ENCODE peak calls at places on chromosome 4, in ten cellular contexts. R, O, M, L, D, K, G, H, I and C are unnamed samples. For H3K27me3, the result is how much of the 10 kb centered on the place peaks cover.

GRCh38 chr4:169906104-169906503 is 120.1 kb downstream of the MFAP3L start:
- DNase-seq in D (no peak), H (no peak), I (no peak), M (no peak), G (no peak), O (no peak), R (no peak), L (no peak), K (no peak), C (no peak)

GRCh38 chr4:87065016-87065415 is 130.2 kb downstream of the AFF1 start:
- DNase-seq in D (no peak), M (no peak), I (no peak), G (no peak), O (no peak), K (no peak), R (no peak), L (no peak), H (no peak), C (no peak)

GRCh38 chr4:59571805-59572430 is 1628.2 kb upstream of the ADGRL3 start:
- DNase-seq in K (no peak), M (no peak), O (no peak), G (no peak), I (no peak), R (no peak), H (no peak), D (no peak), L (no peak), C (no peak)

GRCh38 chr4:149166365-149166764 is 649.3 kb downstream of the IQCM start:
- DNase-seq in H (no peak), K (no peak), I (peak), L (no peak), G (no peak), D (no peak), R (no peak), M (no peak), O (no peak), C (no peak)

GRCh38 chr4:152785639-152786517 is 6.1 kb downstream of the ARFIP1 start:
- DNase-seq in D (no peak), L (no peak), G (no peak), R (no peak), M (no peak), I (no peak), K (no peak), H (no peak), O (no peak), C (no peak)

GRCh38 chr4:20944961-20945360 is 244.7 kb downstream of the PACRGL start:
- DNase-seq in H (no peak), G (no peak), O (no peak), L (no peak), K (no peak), I (no peak), R (no peak), M (no peak), D (no peak), C (peak)

GRCh38 chr4:17165256-17165655 is 266.8 kb upstream of the LDB2 start:
- DNase-seq in I (no peak), H (no peak), O (no peak), D (no peak), M (no peak), K (no peak), G (no peak), R (no peak), L (no peak), C (no peak)

GRCh38 chr4:90159193-90159592 is 32.0 kb downstream of the CCSER1 start:
- DNase-seq in D (no peak), M (no peak), R (no peak), O (no peak), H (no peak), L (no peak), K (no peak), I (no peak), G (no peak), C (peak)

GRCh38 chr4:104868942-104869341 is 277.7 kb upstream of the TET2 start:
- DNase-seq in I (no peak), H (no peak), D (no peak), O (no peak), R (no peak), L (no peak), M (no peak), K (no peak), G (no peak), C (no peak)

GRCh38 chr4:104507112-104507511 is 12.4 kb upstream of the CXXC4 start:
- DNase-seq in L (no peak), M (no peak), R (no peak), I (no peak), D (no peak), O (no peak), G (no peak), K (no peak), H (no peak), C (no peak)

GRCh38 chr4:146244496-146244895 is 30.2 kb downstream of the REELD1 start:
- DNase-seq in H (no peak), I (no peak), G (no peak), R (no peak), L (no peak), M (no peak), O (no peak), K (no peak), D (no peak), C (no peak)

GRCh38 chr4:185965456-185966384 is 103.2 kb upstream of the TLR3 start:
- DNase-seq in G (no peak), M (no peak), K (no peak), L (no peak), I (no peak), R (no peak), H (no peak), O (no peak), D (no peak), C (no peak)

GRCh38 chr4:156948133-156948532 is 23.5 kb downstream of the PDGFC start:
- DNase-seq in L (no peak), R (no peak), K (no peak), M (no peak), I (peak), G (no peak), D (no peak), O (no peak), H (peak), C (no peak)

GRCh38 chr4:66956426-66956825 is 588.9 kb downstream of the CENPC start:
- DNase-seq in D (no peak), K (no peak), G (no peak), H (no peak), I (no peak), O (no peak), M (no peak), R (no peak), L (no peak), C (no peak)

GRCh38 chr4:17958185-17958584 is 63.4 kb downstream of the LCORL start:
- DNase-seq in O (no peak), R (no peak), K (no peak), G (no peak), M (no peak), H (no peak), L (no peak), I (peak), D (no peak), C (peak)

GRCh38 chr4:176193898-176194297 is 1.5 kb downstream of the SPATA4 start:
- DNase-seq in I (peak), M (no peak), H (peak), O (no peak), G (no peak), L (no peak), D (no peak), K (peak), R (peak), C (peak)
- H3K27ac ChIP-seq in I (peak), M (no peak), H (no peak), O (no peak), G (no peak), L (no peak), D (no peak), K (no peak), R (peak), C (peak)

DNA sequence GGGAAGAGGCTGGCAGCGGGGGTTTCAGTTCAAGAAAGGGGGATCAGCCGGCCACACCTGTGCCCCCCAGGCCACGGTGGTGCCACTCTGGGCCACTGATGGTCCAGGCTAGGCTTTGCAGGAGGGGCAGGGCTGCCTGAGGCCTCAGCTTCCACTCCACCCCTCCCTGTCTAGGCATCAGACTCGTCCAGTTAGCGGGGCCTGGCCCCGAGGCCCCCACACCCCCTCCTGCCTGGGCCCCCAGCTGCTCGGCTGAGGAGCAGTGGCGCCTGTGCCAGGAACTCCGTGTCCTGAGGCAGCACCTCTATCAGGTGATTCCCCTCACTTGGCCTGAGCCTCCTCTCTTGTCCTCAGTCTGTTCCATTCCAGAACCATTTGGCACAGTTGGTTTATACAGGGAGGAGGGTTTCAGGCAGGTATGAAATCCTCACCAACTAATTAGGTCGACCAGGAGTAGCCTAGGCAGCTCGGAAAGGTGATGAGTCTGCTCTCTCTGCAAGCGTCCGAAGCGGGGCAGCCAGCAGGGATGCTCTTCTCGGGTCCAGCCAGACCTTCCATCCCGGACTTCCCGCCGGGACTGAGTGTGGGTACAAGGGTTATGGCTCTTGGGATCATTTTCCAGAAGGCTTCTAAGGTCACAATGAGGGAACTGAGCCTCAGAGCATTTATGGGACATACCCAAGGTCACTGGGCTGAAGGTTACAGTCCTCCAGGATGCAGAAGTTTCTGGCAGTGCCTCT is 2.1 kb downstream of the NSG1 start:
- DNase-seq in K (no peak), R (no peak), D (no peak), H (no peak), G (no peak), M (no peak), L (peak), O (no peak), I (no peak), C (no peak)
- H3K27me3 ChIP-seq in K (half or more), R (under half), D (half or more), H (half or more), G (under half), M (half or more), L (under half), O (half or more), I (under half), C (under half)

DNA sequence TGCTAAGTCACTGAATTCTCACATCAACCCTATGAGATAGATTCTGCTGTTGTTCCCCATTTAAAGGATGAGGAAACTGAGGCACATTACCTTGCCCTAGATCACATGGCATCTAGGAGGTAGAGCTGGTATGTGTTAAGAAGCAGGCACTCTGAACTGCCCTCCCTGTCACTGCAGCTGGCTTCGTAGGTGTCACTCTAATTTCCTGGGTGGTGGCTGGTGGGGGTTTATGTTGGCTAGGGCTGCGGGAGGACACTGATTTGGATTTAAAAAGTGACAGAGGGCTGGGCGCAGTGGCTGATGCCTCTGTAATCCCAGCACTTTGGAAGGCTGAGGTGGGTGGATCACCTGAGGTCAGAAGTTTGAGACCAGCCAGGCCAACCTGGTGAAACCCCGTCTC is 93.0 kb downstream of the ARHGAP10 start:
- DNase-seq in O (no peak), I (no peak), H (no peak), M (no peak), D (no peak), R (no peak), G (no peak), L (no peak), K (no peak), C (no peak)
- H3K27ac ChIP-seq in O (peak), I (no peak), H (no peak), M (no peak), D (peak), R (no peak), G (no peak), L (no peak), K (no peak), C (no peak)

GRCh38 chr4:6196324-6196723 is 4.0 kb downstream of the JAKMIP1 start:
- DNase-seq in M (no peak), K (no peak), H (no peak), L (no peak), R (no peak), G (no peak), D (peak), O (no peak), I (no peak), C (no peak)
- H3K27me3 ChIP-seq in M (under half), K (half or more), H (under half), L (under half), R (under half), G (under half), D (half or more), O (half or more), I (under half), C (under half)

GRCh38 chr4:25096553-25097443 is 63.5 kb downstream of the SEPSECS start:
- DNase-seq in K (no peak), I (no peak), O (no peak), R (no peak), L (no peak), M (no peak), G (no peak), H (no peak), D (peak), C (no peak)
- H3K27ac ChIP-seq in K (no peak), I (no peak), O (no peak), R (no peak), L (no peak), M (no peak), G (no peak), H (no peak), D (no peak), C (no peak)

DNA sequence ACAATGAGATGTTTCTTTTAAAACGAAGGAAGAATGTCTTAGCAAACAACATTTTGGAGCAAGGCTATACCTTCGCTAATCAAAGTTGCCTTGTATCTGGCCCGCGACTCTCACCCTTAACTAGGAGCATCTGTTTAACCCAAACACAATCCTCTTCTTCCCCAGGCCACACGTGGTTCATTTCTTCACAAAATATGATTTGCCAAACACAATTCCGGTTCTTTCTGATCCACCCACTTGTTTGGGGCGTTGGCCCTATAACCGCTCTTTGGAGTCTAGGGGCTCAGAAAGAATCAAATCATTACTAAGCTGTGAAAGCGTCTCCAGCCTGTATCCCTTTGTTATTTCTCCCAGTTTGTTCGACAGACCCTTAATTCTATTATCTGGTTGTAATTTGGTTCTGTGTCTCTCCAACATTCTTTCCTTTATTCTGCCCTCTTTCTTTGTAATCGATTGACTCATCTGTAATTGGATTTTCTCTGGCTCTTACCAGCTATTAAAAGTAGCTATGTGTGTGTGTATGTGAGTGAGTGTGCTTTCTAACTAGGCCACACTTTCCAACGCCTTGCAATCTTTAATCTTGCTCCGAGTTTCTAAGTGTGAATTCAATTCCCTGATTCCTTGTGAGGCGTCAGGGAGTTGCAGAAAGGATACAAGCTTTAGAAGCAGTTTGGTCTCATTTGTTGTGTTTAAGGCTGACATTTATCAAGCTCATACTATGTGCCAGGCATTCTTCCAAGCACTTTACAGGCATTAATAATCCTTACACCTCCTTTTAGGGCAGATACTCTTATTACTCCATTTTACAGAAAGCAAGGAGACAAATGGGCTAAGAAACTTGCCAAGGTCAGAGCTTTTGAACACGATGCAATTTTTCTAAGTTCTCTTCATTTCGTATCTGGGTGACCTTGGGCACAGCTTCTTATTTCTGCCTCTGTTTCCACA is 138.6 kb upstream of the CPEB2 start:
- DNase-seq in R (no peak), G (no peak), K (no peak), D (no peak), I (no peak), O (no peak), L (no peak), H (no peak), M (peak), C (no peak)
- H3K27me3 ChIP-seq in R (under half), G (under half), K (under half), D (under half), I (under half), O (under half), L (under half), H (under half), M (under half), C (under half)

GRCh38 chr4:40480291-40480690 is 145.2 kb downstream of the CHRNA9 start:
- DNase-seq in O (no peak), K (no peak), D (no peak), H (no peak), I (no peak), L (no peak), M (no peak), R (no peak), G (no peak), C (no peak)

GRCh38 chr4:40482985-40483647 is 146.5 kb downstream of the RBM47 start:
- DNase-seq in M (peak), K (no peak), L (no peak), I (no peak), D (no peak), O (no peak), G (no peak), H (no peak), R (no peak), C (no peak)

GRCh38 chr4:40481977-40482376 is 146.8 kb downstream of the CHRNA9 start:
- DNase-seq in G (no peak), H (no peak), M (no peak), I (no peak), O (no peak), D (no peak), K (no peak), L (no peak), R (no peak), C (no peak)

GRCh38 chr4:40486534-40486933 is 143.1 kb downstream of the RBM47 start:
- DNase-seq in H (peak), I (peak), M (no peak), L (no peak), D (no peak), R (no peak), K (peak), O (no peak), G (no peak), C (no peak)

DNA sequence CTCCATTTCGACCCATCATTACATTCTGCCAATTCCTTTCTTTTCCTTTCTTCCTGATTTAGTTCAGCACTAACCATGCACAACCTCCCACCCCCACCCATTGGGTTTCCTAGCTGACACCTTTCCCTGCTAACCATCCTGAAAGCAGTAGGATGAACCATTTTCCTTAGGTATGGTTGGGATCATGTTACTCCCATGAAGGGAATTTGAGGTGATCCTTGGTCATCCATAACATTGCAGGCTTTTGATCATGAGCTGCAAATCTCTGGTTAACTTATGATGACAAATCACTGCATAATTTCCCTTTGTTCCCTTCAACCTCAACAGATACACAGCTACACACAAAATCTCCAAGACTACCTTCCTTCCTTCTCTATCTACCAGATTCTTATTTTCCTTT is 145.3 kb downstream of the RBM47 start:
- DNase-seq in K (no peak), D (no peak), H (no peak), G (no peak), M (no peak), R (no peak), I (peak), L (no peak), O (no peak), C (peak)
- H3K27ac ChIP-seq in K (no peak), D (no peak), H (no peak), G (no peak), M (no peak), R (no peak), I (no peak), L (no peak), O (no peak), C (no peak)

DNA sequence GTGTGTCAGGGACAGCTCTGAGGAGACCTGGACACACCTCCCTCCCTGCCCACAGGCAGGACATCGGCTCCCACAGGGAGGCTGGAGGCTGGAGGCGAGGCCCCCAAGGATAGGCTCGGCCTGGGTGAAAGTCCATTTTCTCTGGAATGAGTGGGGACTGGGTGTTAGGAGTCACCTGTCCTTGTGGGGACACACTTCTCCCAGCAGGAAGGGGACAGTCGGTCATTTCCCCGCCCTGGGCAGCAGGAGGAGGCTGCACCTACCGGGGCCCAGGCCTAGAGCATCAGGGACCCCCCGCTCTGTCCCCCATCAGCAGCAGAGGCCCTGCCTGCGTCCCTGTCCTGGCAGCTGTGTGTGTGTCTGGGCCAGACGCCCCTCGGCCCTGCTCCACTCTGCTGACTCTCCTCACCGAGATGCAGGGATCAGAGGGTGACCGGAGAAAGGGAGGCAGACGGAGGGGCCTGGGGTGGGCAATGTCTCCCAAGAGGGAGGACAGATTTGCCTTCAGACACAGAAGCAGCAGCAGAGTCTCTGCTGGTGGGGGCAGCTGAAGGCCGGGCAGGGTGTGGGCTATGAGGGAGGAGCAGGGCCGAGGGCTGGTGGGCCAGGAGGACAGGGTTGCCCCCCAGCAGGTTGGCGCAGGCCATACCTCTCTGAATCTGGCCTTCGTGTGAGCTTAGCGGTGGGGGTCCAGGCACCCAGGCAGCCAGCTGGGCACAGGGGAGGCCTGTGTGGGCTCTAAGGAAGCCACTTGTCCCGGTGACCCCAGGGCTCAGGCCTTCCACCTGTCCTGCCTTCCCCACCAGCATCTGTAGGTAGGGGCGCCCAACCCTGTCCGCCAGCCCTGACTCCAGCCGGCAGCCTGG is 125.7 kb upstream of the NKX1-1 start:
- DNase-seq in K (no peak), O (no peak), D (no peak), I (no peak), M (no peak), G (no peak), R (no peak), L (no peak), H (no peak), C (no peak)
- H3K27me3 ChIP-seq in K (half or more), O (half or more), D (half or more), I (under half), M (under half), G (under half), R (under half), L (under half), H (under half), C (under half)